ENCODE peak calls at places on chromosomes 11 and 22, in ten cellular contexts. One of them, this sample, is unnamed. For H3K36me3, the result is how much of the 10 kb centered on the place peaks cover.

GRCh38 chr11:44596541-44597276 is 31.2 kb downstream of the CD82 start:
- DNase-seq in Peyer's patch: no peak
- DNase-seq in tibial nerve: no peak
- DNase-seq in neural progenitor cell: no peak
- DNase-seq in heart right ventricle: no peak
- DNase-seq in tibial artery: no peak
- DNase-seq in suprapubic skin: no peak
- DNase-seq in adrenal gland: no peak
- DNase-seq in PC-3: no peak
- DNase-seq in heart left ventricle: no peak
- DNase-seq in this sample: no peak

GRCh38 chr11:28439403-28439802 is 331.2 kb downstream of the METTL15 start:
- DNase-seq in tibial artery: no peak
- DNase-seq in Peyer's patch: no peak
- DNase-seq in adrenal gland: no peak
- DNase-seq in heart left ventricle: no peak
- DNase-seq in neural progenitor cell: no peak
- DNase-seq in PC-3: no peak
- DNase-seq in tibial nerve: no peak
- DNase-seq in heart right ventricle: no peak
- DNase-seq in suprapubic skin: no peak
- DNase-seq in this sample: no peak

GRCh38 chr22:21651521-21652009 is 9.5 kb downstream of the SDF2L1 start:
- DNase-seq in heart left ventricle: no peak
- DNase-seq in Peyer's patch: no peak
- DNase-seq in neural progenitor cell: peak
- DNase-seq in suprapubic skin: no peak
- DNase-seq in tibial nerve: no peak
- DNase-seq in adrenal gland: no peak
- DNase-seq in PC-3: peak
- DNase-seq in tibial artery: no peak
- DNase-seq in heart right ventricle: no peak
- DNase-seq in this sample: no peak

GRCh38 chr22:27809700-27810365 is 8.3 kb upstream of the MN1 start:
- DNase-seq in heart right ventricle: no peak
- DNase-seq in tibial nerve: no peak
- DNase-seq in suprapubic skin: no peak
- DNase-seq in Peyer's patch: no peak
- DNase-seq in heart left ventricle: no peak
- DNase-seq in tibial artery: no peak
- DNase-seq in neural progenitor cell: no peak
- DNase-seq in adrenal gland: no peak
- DNase-seq in PC-3: no peak
- DNase-seq in this sample: no peak

GRCh38 chr22:50723991-50724390 is 14.0 kb upstream of the ACR start:
- DNase-seq in suprapubic skin: no peak
- DNase-seq in neural progenitor cell: no peak
- DNase-seq in PC-3: no peak
- DNase-seq in heart left ventricle: no peak
- DNase-seq in Peyer's patch: no peak
- DNase-seq in tibial nerve: no peak
- DNase-seq in tibial artery: no peak
- DNase-seq in heart right ventricle: no peak
- DNase-seq in adrenal gland: no peak
- DNase-seq in this sample: no peak

GRCh38 chr11:23973244-23973643 is 523.6 kb upstream of the LUZP2 start:
- DNase-seq in Peyer's patch: no peak
- DNase-seq in PC-3: no peak
- DNase-seq in tibial nerve: no peak
- DNase-seq in heart left ventricle: no peak
- DNase-seq in tibial artery: no peak
- DNase-seq in neural progenitor cell: no peak
- DNase-seq in heart right ventricle: no peak
- DNase-seq in suprapubic skin: no peak
- DNase-seq in adrenal gland: no peak
- DNase-seq in this sample: no peak

GRCh38 chr11:12725863-12726666 is 51.8 kb downstream of the TEAD1 start:
- DNase-seq in tibial artery: no peak
- DNase-seq in tibial nerve: no peak
- DNase-seq in neural progenitor cell: no peak
- DNase-seq in heart left ventricle: no peak
- DNase-seq in Peyer's patch: no peak
- DNase-seq in suprapubic skin: no peak
- DNase-seq in PC-3: peak
- DNase-seq in heart right ventricle: no peak
- DNase-seq in adrenal gland: no peak
- DNase-seq in this sample: peak

GRCh38 chr22:49587987-49588386 is 239.7 kb downstream of the BRD1 start:
- DNase-seq in PC-3: no peak
- DNase-seq in tibial artery: no peak
- DNase-seq in tibial nerve: no peak
- DNase-seq in adrenal gland: no peak
- DNase-seq in heart right ventricle: no peak
- DNase-seq in neural progenitor cell: no peak
- DNase-seq in heart left ventricle: no peak
- DNase-seq in suprapubic skin: no peak
- DNase-seq in Peyer's patch: no peak
- DNase-seq in this sample: no peak

GRCh38 chr11:112968988-112969714 is 7.9 kb downstream of the NCAM1 start:
- DNase-seq in tibial nerve: no peak
- DNase-seq in suprapubic skin: no peak
- DNase-seq in tibial artery: no peak
- DNase-seq in adrenal gland: no peak
- DNase-seq in Peyer's patch: no peak
- DNase-seq in neural progenitor cell: no peak
- DNase-seq in heart left ventricle: no peak
- DNase-seq in heart right ventricle: no peak
- DNase-seq in PC-3: no peak
- DNase-seq in this sample: peak
- H3K27ac ChIP-seq in tibial nerve: no peak
- H3K27ac ChIP-seq in suprapubic skin: no peak
- H3K27ac ChIP-seq in tibial artery: no peak
- H3K27ac ChIP-seq in adrenal gland: no peak
- H3K27ac ChIP-seq in Peyer's patch: no peak
- H3K27ac ChIP-seq in neural progenitor cell: no peak
- H3K27ac ChIP-seq in heart left ventricle: no peak
- H3K27ac ChIP-seq in heart right ventricle: peak
- H3K27ac ChIP-seq in PC-3: no peak
- H3K27ac ChIP-seq in this sample: no peak

GRCh38 chr11:17771415-17771814 is 36.8 kb downstream of the KCNC1 start:
- DNase-seq in adrenal gland: no peak
- DNase-seq in PC-3: no peak
- DNase-seq in suprapubic skin: peak
- DNase-seq in Peyer's patch: peak
- DNase-seq in tibial nerve: no peak
- DNase-seq in heart left ventricle: no peak
- DNase-seq in neural progenitor cell: no peak
- DNase-seq in heart right ventricle: no peak
- DNase-seq in tibial artery: no peak
- DNase-seq in this sample: no peak

GRCh38 chr11:17768547-17768946 is 34.0 kb downstream of the KCNC1 start:
- DNase-seq in Peyer's patch: peak
- DNase-seq in neural progenitor cell: no peak
- DNase-seq in tibial nerve: no peak
- DNase-seq in tibial artery: no peak
- DNase-seq in suprapubic skin: no peak
- DNase-seq in PC-3: no peak
- DNase-seq in heart right ventricle: no peak
- DNase-seq in heart left ventricle: no peak
- DNase-seq in adrenal gland: no peak
- DNase-seq in this sample: no peak

GRCh38 chr11:17770917-17771316 is 36.3 kb downstream of the KCNC1 start:
- DNase-seq in neural progenitor cell: no peak
- DNase-seq in suprapubic skin: no peak
- DNase-seq in PC-3: no peak
- DNase-seq in heart right ventricle: no peak
- DNase-seq in heart left ventricle: no peak
- DNase-seq in tibial nerve: no peak
- DNase-seq in adrenal gland: no peak
- DNase-seq in tibial artery: no peak
- DNase-seq in Peyer's patch: no peak
- DNase-seq in this sample: no peak

GRCh38 chr11:17769218-17769617 is 34.6 kb downstream of the KCNC1 start:
- DNase-seq in tibial nerve: no peak
- DNase-seq in heart right ventricle: no peak
- DNase-seq in suprapubic skin: no peak
- DNase-seq in PC-3: no peak
- DNase-seq in tibial artery: no peak
- DNase-seq in adrenal gland: no peak
- DNase-seq in Peyer's patch: no peak
- DNase-seq in neural progenitor cell: no peak
- DNase-seq in heart left ventricle: no peak
- DNase-seq in this sample: no peak

DNA sequence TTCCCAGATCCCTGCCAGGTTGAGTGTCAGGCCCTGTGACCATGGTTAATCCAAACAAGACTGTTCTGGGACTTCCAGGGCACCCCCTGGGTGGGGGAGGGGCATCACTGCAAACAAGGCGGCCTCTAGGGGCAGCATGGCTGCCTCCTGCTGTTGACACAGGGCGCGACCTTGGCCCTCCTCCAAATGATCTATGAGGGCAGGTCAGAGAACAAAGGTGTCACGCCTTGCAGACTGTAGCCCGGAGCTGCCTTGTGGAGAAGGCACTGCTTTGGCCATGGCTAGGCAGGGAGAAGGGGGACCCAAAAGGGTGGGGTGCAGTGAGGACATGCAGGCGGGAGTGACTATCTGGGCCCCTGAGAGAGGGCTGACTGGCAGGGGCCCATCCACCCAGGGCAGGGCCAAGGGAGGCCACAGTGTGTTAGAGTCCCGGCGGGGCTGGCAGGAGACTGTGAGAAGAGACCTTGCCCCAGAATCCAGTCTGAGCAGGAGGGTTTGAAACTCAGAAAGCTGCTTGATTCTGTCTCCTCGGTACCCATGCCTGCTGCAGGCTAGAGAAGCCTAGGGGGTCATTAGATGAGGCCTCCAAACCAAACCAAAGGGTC is 35.6 kb downstream of the KCNC1 start:
- DNase-seq in PC-3: no peak
- DNase-seq in heart left ventricle: no peak
- DNase-seq in neural progenitor cell: no peak
- DNase-seq in tibial artery: no peak
- DNase-seq in Peyer's patch: peak
- DNase-seq in suprapubic skin: no peak
- DNase-seq in tibial nerve: no peak
- DNase-seq in adrenal gland: peak
- DNase-seq in heart right ventricle: no peak
- DNase-seq in this sample: no peak
- TF ChIP-seq CTCF in PC-3: peak
- TF ChIP-seq CTCF in heart left ventricle: no peak
- TF ChIP-seq CTCF in neural progenitor cell: peak
- TF ChIP-seq CTCF in tibial artery: no peak
- TF ChIP-seq CTCF in Peyer's patch: no peak
- TF ChIP-seq CTCF in suprapubic skin: no peak
- TF ChIP-seq CTCF in tibial nerve: no peak
- TF ChIP-seq CTCF in adrenal gland: no peak
- TF ChIP-seq CTCF in heart right ventricle: no peak
- TF ChIP-seq CTCF in this sample: no peak

DNA sequence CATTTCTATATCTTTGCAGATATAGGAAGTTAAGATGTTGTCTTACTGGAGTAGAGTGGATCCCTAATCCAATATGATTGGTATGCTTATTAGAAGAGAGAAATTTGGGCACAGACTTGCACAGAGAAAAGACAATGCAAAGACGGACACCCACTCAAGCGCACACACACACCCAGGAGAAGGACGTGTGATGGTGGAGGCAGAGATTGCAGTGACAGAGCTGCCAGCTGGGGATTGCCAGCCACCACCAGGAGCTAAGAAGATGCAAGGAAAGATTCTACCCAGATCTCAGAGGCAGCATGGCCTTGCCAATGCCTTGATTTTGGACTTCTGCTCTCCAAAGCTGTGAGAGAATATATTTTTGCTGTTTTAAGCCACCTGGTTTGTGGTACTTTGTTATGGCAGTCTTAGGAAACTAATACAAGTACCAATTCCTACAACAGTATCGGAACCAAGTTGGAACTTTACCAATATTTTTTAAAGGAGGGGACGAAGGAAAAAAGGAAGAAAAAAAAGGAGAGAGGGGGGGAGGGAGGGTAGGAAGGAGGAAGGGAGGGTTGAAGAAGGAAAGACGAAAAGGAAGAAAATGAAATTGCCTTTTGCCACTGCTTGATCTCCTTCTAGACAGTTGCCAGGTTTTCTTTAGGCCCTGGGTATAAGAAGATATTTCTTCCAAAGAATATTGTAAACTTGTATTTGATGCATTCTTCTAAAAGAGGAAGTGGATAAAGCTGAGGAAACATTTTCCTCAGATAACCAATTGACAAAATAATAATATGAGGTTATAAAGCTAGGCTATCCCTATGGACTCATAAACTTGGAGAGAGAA is 333.9 kb downstream of the BUD13 start:
- DNase-seq in neural progenitor cell: no peak
- DNase-seq in heart right ventricle: no peak
- DNase-seq in adrenal gland: no peak
- DNase-seq in suprapubic skin: no peak
- DNase-seq in Peyer's patch: no peak
- DNase-seq in tibial artery: no peak
- DNase-seq in PC-3: no peak
- DNase-seq in heart left ventricle: no peak
- DNase-seq in tibial nerve: no peak
- DNase-seq in this sample: no peak
- H3K36me3 ChIP-seq in neural progenitor cell: under half
- H3K36me3 ChIP-seq in heart right ventricle: under half
- H3K36me3 ChIP-seq in adrenal gland: under half
- H3K36me3 ChIP-seq in suprapubic skin: under half
- H3K36me3 ChIP-seq in Peyer's patch: under half
- H3K36me3 ChIP-seq in tibial artery: under half
- H3K36me3 ChIP-seq in PC-3: under half
- H3K36me3 ChIP-seq in heart left ventricle: under half
- H3K36me3 ChIP-seq in tibial nerve: under half
- H3K36me3 ChIP-seq in this sample: under half

GRCh38 chr11:112296044-112296443 is 35.4 kb upstream of the PLET1 start:
- DNase-seq in adrenal gland: no peak
- DNase-seq in tibial nerve: no peak
- DNase-seq in neural progenitor cell: no peak
- DNase-seq in PC-3: no peak
- DNase-seq in heart left ventricle: no peak
- DNase-seq in Peyer's patch: no peak
- DNase-seq in heart right ventricle: no peak
- DNase-seq in suprapubic skin: no peak
- DNase-seq in tibial artery: no peak
- DNase-seq in this sample: no peak

GRCh38 chr11:112298535-112298934 is 37.9 kb upstream of the PLET1 start:
- DNase-seq in adrenal gland: peak
- DNase-seq in Peyer's patch: no peak
- DNase-seq in PC-3: no peak
- DNase-seq in suprapubic skin: no peak
- DNase-seq in tibial nerve: no peak
- DNase-seq in tibial artery: no peak
- DNase-seq in heart left ventricle: peak
- DNase-seq in heart right ventricle: peak
- DNase-seq in neural progenitor cell: no peak
- DNase-seq in this sample: no peak

GRCh38 chr11:112297248-112297866 is 36.7 kb upstream of the PLET1 start:
- DNase-seq in suprapubic skin: no peak
- DNase-seq in tibial nerve: no peak
- DNase-seq in PC-3: no peak
- DNase-seq in adrenal gland: no peak
- DNase-seq in heart left ventricle: no peak
- DNase-seq in neural progenitor cell: no peak
- DNase-seq in heart right ventricle: no peak
- DNase-seq in Peyer's patch: no peak
- DNase-seq in tibial artery: no peak
- DNase-seq in this sample: no peak

GRCh38 chr11:112302226-112302868 is 41.7 kb upstream of the PLET1 start:
- DNase-seq in Peyer's patch: no peak
- DNase-seq in tibial nerve: no peak
- DNase-seq in heart left ventricle: no peak
- DNase-seq in adrenal gland: no peak
- DNase-seq in PC-3: peak
- DNase-seq in heart right ventricle: no peak
- DNase-seq in suprapubic skin: no peak
- DNase-seq in tibial artery: no peak
- DNase-seq in neural progenitor cell: peak
- DNase-seq in this sample: peak

DNA sequence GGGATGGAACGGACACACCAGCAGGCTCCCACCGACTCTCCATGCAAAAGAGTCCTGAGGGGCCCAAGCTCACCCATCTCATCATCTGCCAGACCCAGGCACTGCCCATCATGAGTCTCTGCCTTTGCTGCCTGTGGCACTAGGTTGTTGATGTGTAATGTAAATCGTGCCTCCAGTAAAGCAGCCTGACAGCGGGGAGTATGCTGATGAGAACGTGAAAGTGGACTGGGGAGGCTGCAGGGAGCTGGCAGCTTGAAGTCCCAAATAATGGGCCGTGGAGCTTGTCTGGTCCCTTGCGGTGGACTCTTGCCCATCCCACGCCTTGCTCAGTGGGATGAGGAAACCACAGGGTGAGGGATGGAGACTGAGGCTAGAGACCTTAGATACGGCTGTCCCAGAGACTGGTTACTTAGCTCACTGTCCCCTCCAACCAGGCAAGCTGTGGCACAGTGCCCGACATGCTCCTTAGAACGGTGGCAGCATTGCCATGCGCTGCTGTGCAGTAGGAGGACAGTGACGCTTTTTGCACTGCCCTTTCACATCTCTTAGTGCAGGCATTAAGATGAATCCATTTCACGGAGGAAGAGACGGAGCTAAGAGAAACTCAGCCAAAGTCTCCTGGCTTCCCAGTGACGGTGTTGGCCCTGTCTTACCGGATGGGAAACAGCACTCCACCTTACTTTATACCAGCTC is 39.6 kb upstream of the PLET1 start:
- DNase-seq in neural progenitor cell: no peak
- DNase-seq in heart right ventricle: peak
- DNase-seq in heart left ventricle: no peak
- DNase-seq in adrenal gland: no peak
- DNase-seq in tibial artery: no peak
- DNase-seq in Peyer's patch: no peak
- DNase-seq in PC-3: no peak
- DNase-seq in suprapubic skin: no peak
- DNase-seq in tibial nerve: no peak
- DNase-seq in this sample: no peak
- H3K27ac ChIP-seq in neural progenitor cell: no peak
- H3K27ac ChIP-seq in heart right ventricle: peak
- H3K27ac ChIP-seq in heart left ventricle: no peak
- H3K27ac ChIP-seq in adrenal gland: no peak
- H3K27ac ChIP-seq in tibial artery: no peak
- H3K27ac ChIP-seq in Peyer's patch: no peak
- H3K27ac ChIP-seq in PC-3: no peak
- H3K27ac ChIP-seq in suprapubic skin: no peak
- H3K27ac ChIP-seq in tibial nerve: no peak
- H3K27ac ChIP-seq in this sample: no peak